ENCODE peak calls at places on chromosomes 2 and 18, in ten cellular contexts. N is transverse colon, M is adrenal gland, Y is uterus, K is IMR-90, E is ovary, F is K562, W is esophagus squamous epithelium, B is Peyer's patch, I is tibial nerve. U is an unnamed sample.
A peak's percentile ranks its signal among the peaks of the same experiment; 100 is the strongest.

GRCh38 chr2:40147360-40147759 is 304.5 kb downstream of the SLC8A1 start:
- DNase-seq in K (no peak), N (no peak), E (no peak), B (no peak), Y (no peak), F (no peak), W (no peak), M (no peak), I (no peak), U (no peak)

GRCh38 chr18:31436825-31437224 is 10.7 kb upstream of the DSG3 start:
- DNase-seq in I (no peak), M (no peak), F (no peak), K (no peak), N (no peak), E (no peak), Y (no peak), W (no peak), B (no peak), U (no peak)

GRCh38 chr2:30367232-30368070 is 79.6 kb upstream of the LCLAT1 start:
- DNase-seq in M (no peak), K (peak; percentile 86), F (no peak), N (no peak), B (no peak), E (no peak), I (no peak), W (no peak), Y (no peak), U (no peak)

GRCh38 chr2:86518498-86518897 is 44.7 kb downstream of the CHMP3 start:
- DNase-seq in K (no peak), W (no peak), I (peak; percentile 6), E (no peak), B (no peak), F (no peak), M (peak; percentile 13), N (peak; percentile 16), Y (no peak), U (no peak)

GRCh38 chr18:50268022-50268747 is 1.9 kb upstream of the CFAP53 start:
- DNase-seq in Y (peak; percentile 71), K (peak; percentile 7), F (no peak), I (peak; percentile 70), B (peak; percentile 95), W (peak; percentile 47), M (peak; percentile 74), N (peak; percentile 89), E (peak; percentile 83), U (no peak)

GRCh38 chr2:78999410-78999809 is 26.1 kb upstream of the REG3G start:
- DNase-seq in E (no peak), F (no peak), M (no peak), B (no peak), Y (no peak), W (no peak), I (no peak), K (no peak), N (no peak), U (no peak)

GRCh38 chr2:63785096-63785495 is 56.6 kb upstream of the UGP2 start:
- DNase-seq in F (no peak), M (no peak), B (no peak), Y (no peak), K (no peak), E (no peak), W (no peak), I (no peak), N (no peak), U (no peak)

GRCh38 chr2:98469862-98470544 is 25.3 kb downstream of the INPP4A start:
- DNase-seq in F (no peak), Y (no peak), I (no peak), B (peak; percentile 55), M (no peak), K (no peak), N (no peak), E (no peak), W (no peak), U (no peak)

GRCh38 chr2:205117125-205117524 is 565.2 kb upstream of the NRP2 start:
- DNase-seq in Y (no peak), F (no peak), I (no peak), N (no peak), B (no peak), K (no peak), E (no peak), M (no peak), W (no peak), U (no peak)

GRCh38 chr2:139685590-139685989 is 905.4 kb upstream of the NXPH2 start:
- DNase-seq in F (no peak), E (no peak), I (no peak), K (no peak), W (no peak), M (no peak), Y (no peak), B (no peak), N (no peak), U (no peak)

GRCh38 chr2:67400560-67401464 is 3.7 kb downstream of the ETAA1 start:
- DNase-seq in K (peak; percentile 71), M (no peak), F (no peak), Y (no peak), I (no peak), E (no peak), W (no peak), N (no peak), B (no peak), U (no peak)

GRCh38 chr2:67399144-67399543 is 2.0 kb downstream of the ETAA1 start:
- DNase-seq in K (no peak), I (no peak), Y (no peak), N (no peak), E (no peak), W (no peak), B (no peak), M (no peak), F (no peak), U (no peak)

GRCh38 chr2:67399831-67400489 is 2.8 kb downstream of the ETAA1 start:
- DNase-seq in E (no peak), I (no peak), F (no peak), K (peak; percentile 70), B (no peak), W (no peak), Y (no peak), M (peak; percentile 17), N (no peak), U (no peak)

GRCh38 chr2:67394734-67395133 is 2.4 kb upstream of the ETAA1 start:
- DNase-seq in B (no peak), M (peak; percentile 40), N (no peak), I (no peak), W (no peak), K (peak; percentile 53), F (no peak), Y (no peak), E (no peak), U (no peak)

DNA sequence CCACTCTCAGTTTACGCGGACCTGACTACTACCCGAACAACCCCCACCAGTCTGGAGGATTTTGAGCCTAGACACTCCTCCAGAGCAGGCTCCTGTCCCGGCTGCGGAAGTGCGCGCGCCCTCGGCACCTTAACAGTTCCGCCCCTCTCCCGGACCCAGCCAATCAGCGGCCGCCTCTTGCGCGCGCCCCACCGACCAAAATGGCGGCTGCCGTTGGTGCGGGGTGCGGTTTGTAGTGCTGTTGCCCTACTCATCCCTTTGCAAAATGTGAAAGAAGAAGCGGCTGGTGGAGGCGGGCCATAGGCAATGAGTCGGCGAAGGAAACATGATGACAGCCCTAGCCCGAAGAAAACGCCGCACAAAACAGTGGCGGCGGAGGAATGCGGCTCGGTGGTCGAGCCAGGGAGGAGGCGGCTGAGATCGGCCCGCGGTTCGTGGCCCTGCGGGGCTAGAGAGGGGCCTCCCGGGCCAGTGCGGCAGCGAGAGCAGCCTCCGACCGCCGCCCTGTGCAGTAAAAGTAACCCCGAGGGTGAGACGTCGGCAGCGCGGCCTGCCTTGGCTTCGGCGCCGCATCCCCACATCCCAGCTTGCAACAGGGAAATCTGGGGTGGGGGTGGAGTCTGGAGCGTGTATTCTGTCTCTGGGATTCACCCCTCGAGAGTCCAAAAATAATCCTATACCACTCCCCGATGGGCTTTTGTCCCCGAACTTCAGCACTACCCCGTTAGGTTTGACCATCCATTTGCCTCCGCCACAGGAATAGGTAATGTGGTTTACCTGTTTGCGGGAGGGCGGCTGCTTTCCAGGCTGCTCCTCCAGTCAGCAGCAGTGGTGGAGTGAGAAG is at the start of gene ETAA1:
- DNase-seq in F (peak; percentile 98), B (peak; percentile 97), I (peak; percentile 93), K (peak; percentile 90), Y (peak; percentile 92), E (peak; percentile 96), W (peak; percentile 56), N (peak; percentile 95), M (peak; percentile 95), U (peak; percentile 93)
- TF ChIP-seq POLR2A in F (peak; percentile 96), B (peak; percentile 60), I (peak; percentile 82), K (peak; percentile 83), Y (peak; percentile 61), E (peak; percentile 80), W (peak; percentile 65), N (peak; percentile 75), M (peak; percentile 90), U (no peak)

DNA sequence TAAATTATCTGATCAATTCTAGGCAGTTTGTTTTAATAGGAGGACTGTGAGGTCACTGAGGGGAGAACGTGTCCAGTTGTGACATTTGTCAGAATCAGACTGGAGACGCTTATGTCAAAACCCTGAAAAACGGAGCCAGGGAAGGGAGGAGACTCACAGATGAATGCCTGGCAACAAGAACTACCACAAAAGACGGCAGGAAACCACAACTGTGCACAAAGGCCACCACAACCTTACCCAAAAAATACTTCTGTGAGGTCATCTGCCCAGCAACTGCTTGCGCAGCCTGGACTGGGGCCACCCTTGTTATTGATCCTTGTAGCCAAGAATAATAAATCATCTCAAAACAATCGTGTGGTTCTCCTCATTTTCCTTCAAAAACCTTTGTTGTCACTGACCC is 173.0 kb upstream of the ALKAL2 start:
- DNase-seq in B (peak; percentile 80), F (no peak), E (no peak), I (no peak), K (no peak), W (no peak), Y (no peak), N (peak; percentile 16), M (no peak), U (no peak)
- H3K27me3 ChIP-seq in B (no peaks in the 10 kb centered on the region), F (peaks cover 12% of the 10 kb centered on the region), E (no peaks in the 10 kb centered on the region), I (no peaks in the 10 kb centered on the region), K (no peaks in the 10 kb centered on the region), W (no peaks in the 10 kb centered on the region), Y (no peaks in the 10 kb centered on the region), N (peaks cover 7% of the 10 kb centered on the region), M (peaks cover 3% of the 10 kb centered on the region), U (no peaks in the 10 kb centered on the region)

DNA sequence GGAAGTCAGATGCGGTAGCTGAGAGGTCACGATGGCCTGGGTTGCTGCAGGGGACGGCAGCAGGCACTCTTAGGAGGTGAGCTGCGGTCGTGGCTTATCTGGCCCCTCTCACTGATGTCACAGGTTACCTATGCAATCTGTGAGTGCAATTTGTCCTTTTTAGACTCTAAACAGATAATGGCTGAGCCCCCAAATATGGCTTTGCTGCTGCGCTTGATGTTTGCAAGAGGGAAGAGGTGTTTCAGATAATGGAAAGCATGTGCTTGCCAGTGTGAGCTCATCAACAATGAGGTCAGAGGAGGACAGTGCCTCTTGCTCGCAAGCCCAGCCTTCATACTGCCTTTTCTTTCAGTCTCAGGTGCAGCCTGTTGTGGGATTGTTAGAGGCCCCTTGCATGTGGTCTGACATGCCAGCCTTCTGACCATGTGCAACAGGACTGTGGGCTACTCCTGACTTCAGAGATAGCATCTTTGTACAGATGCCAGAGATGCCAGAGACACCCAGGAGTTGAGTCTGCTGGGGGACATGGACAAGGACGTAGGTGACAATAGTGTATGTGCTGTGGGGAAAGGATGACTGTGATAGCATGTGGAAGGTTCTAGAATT is 151.3 kb downstream of the TANC1 start:
- DNase-seq in W (no peak), N (no peak), I (no peak), B (no peak), M (no peak), F (no peak), K (peak; percentile 56), Y (no peak), E (no peak), U (no peak)
- H3K27ac ChIP-seq in W (no peak overlapping the region), N (no peak overlapping the region), I (no peak overlapping the region), B (no peak overlapping the region), M (no peak overlapping the region), F (no peak overlapping the region), K (no peak overlapping the region), Y (no peak overlapping the region), E (no peak overlapping the region), U (no peak overlapping the region)

GRCh38 chr2:223896751-223897320 is 48.3 kb downstream of the WDFY1 start:
- DNase-seq in E (no peak), B (peak; percentile 69), F (no peak), Y (no peak), K (peak; percentile 12), I (no peak), M (peak; percentile 47), W (no peak), N (no peak), U (no peak)
- TF ChIP-seq POLR2A in E (no peak), B (no peak), F (no peak), Y (no peak), K (no peak), I (no peak), M (no peak), W (no peak), N (no peak), U (no peak)

U was measured in vagina.